ENCODE peak calls at places on chromosomes 12 and 14, in five cellular contexts. G, W, Q, U and F are unnamed samples.
A peak's percentile ranks its signal among the peaks of the same experiment; 100 is the strongest.

GRCh38 chr12:106081606-106082005 is 57.1 kb downstream of the NUAK1 start:
- DNase-seq in G (no peak), W (no peak), Q (no peak), U (no peak), F (peak; percentile 54)

GRCh38 chr12:124279846-124280360 is 15.0 kb upstream of the RFLNA start:
- DNase-seq in G (no peak), W (no peak), Q (no peak), U (no peak), F (no peak)

GRCh38 chr12:54251667-54252284 is 28.1 kb downstream of the CBX5 start:
- DNase-seq in G (peak; percentile 49), W (no peak), Q (peak; percentile 73), U (peak; percentile 62), F (peak; percentile 38)

GRCh38 chr12:3802721-3803120 is 49.8 kb upstream of the CRACR2A start:
- DNase-seq in G (no peak), W (no peak), Q (no peak), U (no peak), F (no peak)

GRCh38 chr12:34394211-34395055 is 372.1 kb downstream of the ALG10 start:
- DNase-seq in G (no peak), W (no peak), Q (peak; percentile 9), U (peak; percentile 2), F (no peak)

GRCh38 chr14:68518180-68518579 is 274.7 kb downstream of the ZFP36L1 start:
- DNase-seq in G (no peak), W (no peak), Q (no peak), U (no peak), F (peak; percentile 41)

GRCh38 chr14:105525326-105525725 is 1.1 kb upstream of the TMEM121 start:
- DNase-seq in G (no peak), W (no peak), Q (no peak), U (no peak), F (no peak)

GRCh38 chr14:87873741-87874140 is 119.2 kb downstream of the GALC start:
- DNase-seq in G (no peak), W (no peak), Q (no peak), U (no peak), F (no peak)

GRCh38 chr12:47577213-47577612 is 128.6 kb downstream of the RPAP3 start:
- DNase-seq in G (no peak), W (no peak), Q (no peak), U (no peak), F (no peak)

GRCh38 chr12:53221203-53222076 is 10.6 kb downstream of the RARG start:
- DNase-seq in G (peak; percentile 75), W (no peak), Q (peak; percentile 89), U (peak; percentile 83), F (peak; percentile 77)

GRCh38 chr14:35365130-35366047 is 39.2 kb downstream of the NFKBIA start:
- DNase-seq in G (no peak), W (no peak), Q (no peak), U (peak; percentile 71), F (peak; percentile 98)

GRCh38 chr14:106872619-106873446 is 1346.5 kb downstream of the TMEM121 start:
- DNase-seq in G (peak; percentile 20), W (no peak), Q (peak; percentile 66), U (peak; percentile 12), F (peak; percentile 84)

GRCh38 chr12:125193798-125194562 is 128.7 kb downstream of the AACS start:
- DNase-seq in G (no peak), W (no peak), Q (peak; percentile 65), U (peak; percentile 42), F (no peak)

GRCh38 chr12:91126516-91126915 is 15.2 kb upstream of the LUM start:
- DNase-seq in G (no peak), W (no peak), Q (no peak), U (no peak), F (no peak)

GRCh38 chr14:101230851-101231550 is 327.5 kb upstream of the RTL1 start:
- DNase-seq in G (no peak), W (no peak), Q (no peak), U (no peak), F (no peak)

GRCh38 chr12:24197517-24197916 is 248.0 kb upstream of the SOX5 start:
- DNase-seq in G (no peak), W (no peak), Q (no peak), U (no peak), F (no peak)

GRCh38 chr12:84974177-84974815 is 61.7 kb upstream of the SLC6A15 start:
- DNase-seq in G (no peak), W (no peak), Q (no peak), U (no peak), F (no peak)

GRCh38 chr12:2615665-2616387 is 178.9 kb upstream of the FKBP4 start:
- DNase-seq in G (no peak), W (no peak), Q (no peak), U (no peak), F (no peak)

GRCh38 chr12:77047341-77048202 is 17.8 kb downstream of the E2F7 start:
- DNase-seq in G (no peak), W (no peak), Q (no peak), U (no peak), F (no peak)

GRCh38 chr14:93980464-93981201 is 4.3 kb upstream of the ASB2 start:
- DNase-seq in G (no peak), W (no peak), Q (no peak), U (no peak), F (no peak)

GRCh38 chr12:31897791-31898503 is 61.3 kb upstream of the RESF1 start:
- DNase-seq in G (peak; percentile 31), W (no peak), Q (peak; percentile 15), U (peak; percentile 72), F (no peak)

GRCh38 chr14:73457935-73458218 is 469 bp downstream of the NUMB start:
- DNase-seq in G (no peak), W (no peak), Q (peak; percentile 47), U (no peak), F (no peak)

GRCh38 chr12:113222730-113223531 is 1.7 kb downstream of the TPCN1 start:
- DNase-seq in G (peak; percentile 31), W (no peak), Q (no peak), U (no peak), F (peak; percentile 91)

GRCh38 chr12:20883288-20883687 is 72.8 kb downstream of the SLCO1B3 start:
- DNase-seq in G (no peak), W (no peak), Q (no peak), U (no peak), F (no peak)

GRCh38 chr12:110067531-110067930 is 19.2 kb upstream of the C12orf76 start:
- DNase-seq in G (no peak), W (no peak), Q (no peak), U (peak; percentile 46), F (no peak)

GRCh38 chr14:56810850-56811595 is 744 bp upstream of the OTX2 start:
- DNase-seq in G (no peak), W (no peak), Q (no peak), U (no peak), F (no peak)

GRCh38 chr14:96261772-96262485 is 5.9 kb downstream of the BDKRB1 start:
- DNase-seq in G (no peak), W (no peak), Q (no peak), U (no peak), F (no peak)

GRCh38 chr12:127594351-127594970 is 672.5 kb upstream of the TMEM132C start:
- DNase-seq in G (no peak), W (no peak), Q (no peak), U (no peak), F (no peak)

GRCh38 chr12:112762753-112763152 is 28.8 kb upstream of the RPH3A start:
- DNase-seq in G (no peak), W (no peak), Q (no peak), U (no peak), F (no peak)

GRCh38 chr12:117228239-117228638 is 38.0 kb upstream of the FBXO21 start:
- DNase-seq in G (no peak), W (no peak), Q (no peak), U (no peak), F (no peak)

GRCh38 chr12:80551897-80552296 is 107.9 kb downstream of the PTPRQ start:
- DNase-seq in G (no peak), W (no peak), Q (no peak), U (no peak), F (no peak)

GRCh38 chr12:132379996-132380395 is 50.6 kb upstream of the GALNT9 start:
- DNase-seq in G (peak; percentile 56), W (no peak), Q (peak; percentile 71), U (no peak), F (no peak)

GRCh38 chr14:102898776-102899515 is 23.5 kb upstream of the AMN start:
- DNase-seq in G (no peak), W (peak; percentile 28), Q (peak; percentile 18), U (no peak), F (no peak)

GRCh38 chr14:66045572-66046021 is 440.6 kb upstream of the CCDC196 start:
- DNase-seq in G (no peak), W (no peak), Q (no peak), U (no peak), F (no peak)

GRCh38 chr14:93982684-93983007 is 6.3 kb upstream of the ASB2 start:
- DNase-seq in G (no peak), W (no peak), Q (no peak), U (no peak), F (no peak)

GRCh38 chr12:48925218-48925871 is at the start of gene FKBP11:
- DNase-seq in G (no peak), W (peak; percentile 30), Q (peak; percentile 74), U (no peak), F (no peak)

GRCh38 chr14:21525571-21525970 is 575 bp downstream of the SALL2 start:
- DNase-seq in G (peak; percentile 39), W (no peak), Q (peak; percentile 61), U (peak; percentile 39), F (no peak)

GRCh38 chr12:18970603-18971002 is 158.9 kb upstream of the PLEKHA5 start:
- DNase-seq in G (no peak), W (no peak), Q (no peak), U (peak; percentile 11), F (no peak)
- TF ChIP-seq FOXM1 in G (no peak), W (no peak), Q (no peak), U (no peak), F (no peak)

DNA sequence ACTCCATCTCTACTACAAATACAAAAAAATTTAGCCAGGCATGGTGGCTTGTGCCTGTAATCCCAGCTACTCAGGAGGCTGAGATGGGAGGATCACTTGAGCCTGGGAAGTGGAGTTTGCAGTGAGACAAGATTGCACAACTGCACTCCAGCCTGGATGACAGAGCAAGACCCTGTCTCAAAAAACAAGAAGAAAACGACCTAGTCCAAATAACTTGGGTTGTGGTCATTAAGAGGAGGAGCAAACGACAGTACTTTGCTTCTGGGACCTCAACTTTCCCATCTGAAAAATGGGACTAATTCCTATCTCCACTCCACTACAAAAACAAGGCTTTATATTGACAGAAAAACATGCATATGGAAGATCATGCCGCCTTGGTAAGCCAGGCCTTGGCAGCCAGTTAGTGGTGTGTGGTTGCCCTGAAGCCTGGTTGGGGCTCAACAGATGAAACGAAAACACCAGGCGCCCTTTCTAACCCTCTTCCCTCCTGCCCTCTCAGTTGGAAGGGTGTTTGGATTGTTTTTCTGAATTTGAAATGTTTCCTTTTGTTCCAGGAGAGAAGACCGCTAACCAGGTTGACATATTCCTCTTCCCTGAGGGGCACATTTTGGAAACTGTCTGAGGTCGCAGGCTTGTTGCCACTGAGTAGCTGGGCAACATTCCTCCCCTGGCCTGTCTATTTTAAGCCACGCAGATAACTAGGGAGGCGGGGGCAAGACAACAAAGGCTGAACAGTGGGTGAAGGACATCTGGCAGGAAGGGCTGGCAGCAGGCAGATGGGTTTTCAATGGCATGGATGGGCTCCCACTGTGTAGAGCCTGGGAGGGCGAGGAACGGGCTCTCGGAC is 13.7 kb upstream of the VPS37B start:
- DNase-seq in G (no peak), W (no peak), Q (peak; percentile 69), U (no peak), F (no peak)
- TF ChIP-seq FOXM1 in G (no peak), W (no peak), Q (no peak), U (no peak), F (no peak)

GRCh38 chr12:96193725-96194571 is at the start of gene ELK3:
- DNase-seq in G (peak; percentile 65), W (no peak), Q (peak; percentile 94), U (peak; percentile 77), F (peak; percentile 50)
- TF ChIP-seq FOXM1 in G (no peak), W (no peak), Q (no peak), U (no peak), F (no peak)

GRCh38 chr14:69715725-69716482 is 51.0 kb upstream of the SRSF5 start:
- DNase-seq in G (no peak), W (no peak), Q (peak; percentile 80), U (no peak), F (no peak)
- TF ChIP-seq FOXM1 in G (no peak), W (no peak), Q (no peak), U (no peak), F (no peak)